ENCODE peak calls at places on chromosomes 1 and 21, in five cellular contexts. One of them, this sample, is unnamed.

GRCh38 chr21:42524341-42525227 is 10.9 kb downstream of the SLC37A1 start:
- DNase-seq in DND-41: no peak
- DNase-seq in IMR-90: peak; percentile 52
- DNase-seq in heart left ventricle: peak; percentile 65
- DNase-seq in RWPE2: no peak
- DNase-seq in this sample: peak; percentile 29

GRCh38 chr1:241357366-241358305 is 631 bp upstream of the RGS7 start:
- DNase-seq in IMR-90: no peak
- DNase-seq in heart left ventricle: no peak
- DNase-seq in RWPE2: no peak
- DNase-seq in DND-41: no peak
- DNase-seq in this sample: no peak

GRCh38 chr1:155934933-155935590 is 849 bp upstream of the KHDC4 start:
- DNase-seq in RWPE2: no peak
- DNase-seq in IMR-90: no peak
- DNase-seq in DND-41: peak; percentile 24
- DNase-seq in heart left ventricle: no peak
- DNase-seq in this sample: no peak

GRCh38 chr1:234573711-234574299 is 36.2 kb downstream of the IRF2BP2 start:
- DNase-seq in RWPE2: no peak
- DNase-seq in DND-41: no peak
- DNase-seq in heart left ventricle: no peak
- DNase-seq in IMR-90: no peak
- DNase-seq in this sample: no peak

GRCh38 chr1:201011616-201012015 is 11.9 kb downstream of the KIF21B start:
- DNase-seq in heart left ventricle: no peak
- DNase-seq in DND-41: no peak
- DNase-seq in IMR-90: no peak
- DNase-seq in RWPE2: no peak
- DNase-seq in this sample: no peak

GRCh38 chr1:30933874-30934252 is 25.3 kb upstream of the SDC3 start:
- DNase-seq in heart left ventricle: no peak
- DNase-seq in IMR-90: peak; percentile 69
- DNase-seq in RWPE2: no peak
- DNase-seq in DND-41: no peak
- DNase-seq in this sample: no peak

GRCh38 chr1:155977607-155978324 is 581 bp downstream of the ARHGEF2 start:
- DNase-seq in heart left ventricle: peak; percentile 70
- DNase-seq in RWPE2: no peak
- DNase-seq in IMR-90: no peak
- DNase-seq in DND-41: peak; percentile 58
- DNase-seq in this sample: peak; percentile 48

GRCh38 chr1:65458730-65459396 is 38.4 kb downstream of the LEPR start:
- DNase-seq in DND-41: no peak
- DNase-seq in heart left ventricle: no peak
- DNase-seq in RWPE2: no peak
- DNase-seq in IMR-90: no peak
- DNase-seq in this sample: no peak

GRCh38 chr1:241654019-241654418 is 1.9 kb downstream of the WDR64 start:
- DNase-seq in DND-41: no peak
- DNase-seq in RWPE2: no peak
- DNase-seq in heart left ventricle: no peak
- DNase-seq in IMR-90: no peak
- DNase-seq in this sample: no peak

GRCh38 chr1:242877743-242878142 is 353.2 kb upstream of the PLD5 start:
- DNase-seq in heart left ventricle: no peak
- DNase-seq in DND-41: no peak
- DNase-seq in RWPE2: no peak
- DNase-seq in IMR-90: no peak
- DNase-seq in this sample: no peak

GRCh38 chr1:206911064-206911663 is 10.6 kb downstream of the FCMR start:
- DNase-seq in DND-41: peak; percentile 33
- DNase-seq in RWPE2: no peak
- DNase-seq in heart left ventricle: no peak
- DNase-seq in IMR-90: peak; percentile 78
- DNase-seq in this sample: peak; percentile 42

GRCh38 chr1:112599513-112599912 is 19.4 kb downstream of the ST7L start:
- DNase-seq in DND-41: no peak
- DNase-seq in heart left ventricle: no peak
- DNase-seq in IMR-90: no peak
- DNase-seq in RWPE2: no peak
- DNase-seq in this sample: no peak

DNA sequence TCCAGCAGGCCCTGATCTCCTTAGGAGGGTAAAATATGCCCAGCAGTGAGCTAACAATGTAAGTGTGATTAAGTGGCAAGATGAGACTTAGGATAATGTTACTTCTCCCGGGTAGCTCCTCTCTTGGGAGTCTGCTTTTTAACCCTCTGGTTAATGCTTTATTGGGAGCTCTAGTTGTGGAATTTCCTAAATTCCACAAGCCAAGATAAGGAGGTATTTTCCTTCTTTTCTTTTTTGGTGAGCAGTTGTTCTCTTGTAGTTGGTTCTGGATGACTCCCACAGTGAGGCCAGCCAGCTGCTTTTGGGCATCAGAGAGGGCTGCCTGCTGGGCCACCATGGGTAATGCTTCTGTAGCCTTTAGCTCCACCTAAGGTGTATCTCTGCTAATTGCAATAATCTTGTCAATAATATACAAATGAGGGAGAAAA is 19.3 kb downstream of the C1orf52 start:
- DNase-seq in RWPE2: no peak
- DNase-seq in heart left ventricle: no peak
- DNase-seq in DND-41: no peak
- DNase-seq in IMR-90: peak; percentile 18
- DNase-seq in this sample: no peak
- TF ChIP-seq CTCF in RWPE2: peak; percentile 55
- TF ChIP-seq CTCF in heart left ventricle: no peak
- TF ChIP-seq CTCF in DND-41: peak; percentile 27
- TF ChIP-seq CTCF in IMR-90: peak; percentile 25
- TF ChIP-seq CTCF in this sample: no peak

GRCh38 chr1:203145321-203146041 is 18.0 kb downstream of the ADORA1 start:
- DNase-seq in RWPE2: no peak
- DNase-seq in DND-41: no peak
- DNase-seq in IMR-90: no peak
- DNase-seq in heart left ventricle: no peak
- DNase-seq in this sample: no peak
- H3K9me3 ChIP-seq in RWPE2: no peaks in the 10 kb centered on the region
- H3K9me3 ChIP-seq in DND-41: no peaks in the 10 kb centered on the region
- H3K9me3 ChIP-seq in IMR-90: peaks cover 2% of the 10 kb centered on the region
- H3K9me3 ChIP-seq in heart left ventricle: no peaks in the 10 kb centered on the region
- H3K9me3 ChIP-seq in this sample: no peaks in the 10 kb centered on the region

GRCh38 chr21:38820471-38821239 is 14.9 kb downstream of the ETS2 start:
- DNase-seq in DND-41: no peak
- DNase-seq in IMR-90: no peak
- DNase-seq in RWPE2: no peak
- DNase-seq in heart left ventricle: no peak
- DNase-seq in this sample: no peak

GRCh38 chr21:38818336-38818723 is 12.6 kb downstream of the ETS2 start:
- DNase-seq in heart left ventricle: no peak
- DNase-seq in DND-41: no peak
- DNase-seq in RWPE2: no peak
- DNase-seq in IMR-90: no peak
- DNase-seq in this sample: no peak

GRCh38 chr21:38821248-38821647 is 15.5 kb downstream of the ETS2 start:
- DNase-seq in RWPE2: no peak
- DNase-seq in IMR-90: no peak
- DNase-seq in heart left ventricle: no peak
- DNase-seq in DND-41: no peak
- DNase-seq in this sample: no peak

GRCh38 chr21:38819051-38819718 is 13.5 kb downstream of the ETS2 start:
- DNase-seq in heart left ventricle: no peak
- DNase-seq in DND-41: no peak
- DNase-seq in IMR-90: no peak
- DNase-seq in RWPE2: no peak
- DNase-seq in this sample: no peak

GRCh38 chr21:38819719-38820147 is 14.0 kb downstream of the ETS2 start:
- DNase-seq in heart left ventricle: no peak
- DNase-seq in RWPE2: no peak
- DNase-seq in IMR-90: peak; percentile 77
- DNase-seq in DND-41: no peak
- DNase-seq in this sample: no peak
- H3K36me3 ChIP-seq in heart left ventricle: peaks cover 97% of the 10 kb centered on the region
- H3K36me3 ChIP-seq in RWPE2: peaks cover 97% of the 10 kb centered on the region
- H3K36me3 ChIP-seq in IMR-90: peaks cover 74% of the 10 kb centered on the region
- H3K36me3 ChIP-seq in DND-41: peaks cover 96% of the 10 kb centered on the region
- H3K36me3 ChIP-seq in this sample: peaks cover 54% of the 10 kb centered on the region

DNA sequence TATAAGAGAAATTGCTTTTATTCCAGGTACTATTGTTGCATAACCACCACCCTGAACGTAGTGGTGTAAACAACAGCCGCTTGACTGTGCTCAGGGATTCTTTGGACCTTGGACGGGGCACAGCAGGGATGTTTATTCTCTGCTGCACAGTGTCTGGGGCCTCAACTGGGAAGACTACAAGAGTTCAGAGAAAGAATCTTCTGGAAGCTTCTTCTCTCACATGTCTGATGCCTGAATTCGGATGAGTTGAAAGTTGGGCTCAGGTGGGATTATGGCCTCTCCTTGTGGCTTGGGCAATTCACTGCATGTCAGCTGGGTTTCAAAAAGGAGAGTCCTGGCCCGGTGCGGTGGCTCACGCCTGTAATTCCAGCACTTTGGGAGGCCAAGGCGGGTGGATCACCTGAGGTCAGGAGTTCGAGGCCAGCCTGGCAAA is 19.0 kb upstream of the SSBP3 start:
- DNase-seq in IMR-90: no peak
- DNase-seq in heart left ventricle: no peak
- DNase-seq in DND-41: no peak
- DNase-seq in RWPE2: no peak
- DNase-seq in this sample: no peak
- TF ChIP-seq CTCF in IMR-90: no peak
- TF ChIP-seq CTCF in heart left ventricle: no peak
- TF ChIP-seq CTCF in DND-41: no peak
- TF ChIP-seq CTCF in RWPE2: no peak
- TF ChIP-seq CTCF in this sample: no peak

DNA sequence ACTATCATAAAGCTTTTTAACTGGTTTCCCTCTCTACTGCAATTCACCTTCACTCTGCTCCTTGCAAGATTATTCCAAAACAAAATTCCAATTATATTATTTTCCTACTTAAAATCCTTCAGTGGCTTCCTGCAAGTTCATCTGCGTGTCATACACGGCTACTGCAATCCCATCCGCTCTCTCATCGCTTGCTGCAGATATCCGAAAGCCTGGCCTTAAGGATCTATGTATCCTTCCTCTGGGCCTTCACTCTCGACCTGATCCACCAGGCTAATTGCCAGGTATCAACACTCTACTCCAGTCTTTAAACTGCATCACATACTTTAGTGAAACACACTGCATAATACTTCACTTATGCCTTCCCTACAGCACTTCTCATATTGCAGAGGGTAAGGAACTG is 44.0 kb downstream of the VAV3 start:
- DNase-seq in RWPE2: no peak
- DNase-seq in DND-41: no peak
- DNase-seq in IMR-90: no peak
- DNase-seq in heart left ventricle: no peak
- DNase-seq in this sample: no peak
- H3K9me3 ChIP-seq in RWPE2: no peaks in the 10 kb centered on the region
- H3K9me3 ChIP-seq in DND-41: no peaks in the 10 kb centered on the region
- H3K9me3 ChIP-seq in IMR-90: no peaks in the 10 kb centered on the region
- H3K9me3 ChIP-seq in heart left ventricle: no peaks in the 10 kb centered on the region
- H3K9me3 ChIP-seq in this sample: peaks cover 3% of the 10 kb centered on the region

GRCh38 chr1:8458607-8459006 is 140.7 kb downstream of the SLC45A1 start:
- DNase-seq in IMR-90: no peak
- DNase-seq in heart left ventricle: no peak
- DNase-seq in DND-41: no peak
- DNase-seq in RWPE2: no peak
- DNase-seq in this sample: no peak

GRCh38 chr1:8457771-8458409 is 140.0 kb downstream of the SLC45A1 start:
- DNase-seq in IMR-90: no peak
- DNase-seq in RWPE2: no peak
- DNase-seq in heart left ventricle: no peak
- DNase-seq in DND-41: no peak
- DNase-seq in this sample: no peak

GRCh38 chr1:8461341-8462110 is 143.6 kb downstream of the SLC45A1 start:
- DNase-seq in IMR-90: no peak
- DNase-seq in DND-41: no peak
- DNase-seq in RWPE2: no peak
- DNase-seq in heart left ventricle: no peak
- DNase-seq in this sample: no peak

GRCh38 chr1:8460784-8461183 is 142.9 kb downstream of the SLC45A1 start:
- DNase-seq in RWPE2: no peak
- DNase-seq in IMR-90: no peak
- DNase-seq in DND-41: no peak
- DNase-seq in heart left ventricle: no peak
- DNase-seq in this sample: no peak

DNA sequence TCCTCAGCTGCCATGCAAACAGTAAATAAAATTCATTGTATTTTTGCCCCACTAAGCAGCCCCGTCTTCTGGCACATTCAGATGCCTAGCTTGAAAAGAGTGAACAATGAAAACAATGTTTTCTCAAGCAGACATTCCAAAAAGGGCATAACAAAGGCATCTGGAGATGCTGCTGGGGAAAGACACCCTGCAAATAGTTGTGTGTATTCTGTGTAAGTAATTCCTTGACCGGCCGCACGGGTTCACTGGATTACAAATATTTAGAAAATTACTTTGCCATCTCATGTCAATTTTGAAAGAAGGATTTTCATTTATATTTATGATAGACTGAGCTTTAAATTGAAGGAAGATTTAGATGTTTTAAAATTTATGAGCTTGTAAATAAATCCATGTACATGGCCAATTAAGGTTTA is 142.2 kb downstream of the SLC45A1 start:
- DNase-seq in heart left ventricle: no peak
- DNase-seq in DND-41: no peak
- DNase-seq in RWPE2: no peak
- DNase-seq in IMR-90: no peak
- DNase-seq in this sample: no peak
- H3K36me3 ChIP-seq in heart left ventricle: peaks cover 2% of the 10 kb centered on the region
- H3K36me3 ChIP-seq in DND-41: peaks cover 2% of the 10 kb centered on the region
- H3K36me3 ChIP-seq in RWPE2: peaks cover 2% of the 10 kb centered on the region
- H3K36me3 ChIP-seq in IMR-90: no peaks in the 10 kb centered on the region
- H3K36me3 ChIP-seq in this sample: no peaks in the 10 kb centered on the region

GRCh38 chr1:89378001-89378400 is 14.1 kb downstream of the GBP6 start:
- DNase-seq in DND-41: no peak
- DNase-seq in RWPE2: no peak
- DNase-seq in heart left ventricle: no peak
- DNase-seq in IMR-90: no peak
- DNase-seq in this sample: no peak
- TF ChIP-seq CTCF in DND-41: no peak
- TF ChIP-seq CTCF in RWPE2: no peak
- TF ChIP-seq CTCF in heart left ventricle: no peak
- TF ChIP-seq CTCF in IMR-90: no peak
- TF ChIP-seq CTCF in this sample: no peak

DNA sequence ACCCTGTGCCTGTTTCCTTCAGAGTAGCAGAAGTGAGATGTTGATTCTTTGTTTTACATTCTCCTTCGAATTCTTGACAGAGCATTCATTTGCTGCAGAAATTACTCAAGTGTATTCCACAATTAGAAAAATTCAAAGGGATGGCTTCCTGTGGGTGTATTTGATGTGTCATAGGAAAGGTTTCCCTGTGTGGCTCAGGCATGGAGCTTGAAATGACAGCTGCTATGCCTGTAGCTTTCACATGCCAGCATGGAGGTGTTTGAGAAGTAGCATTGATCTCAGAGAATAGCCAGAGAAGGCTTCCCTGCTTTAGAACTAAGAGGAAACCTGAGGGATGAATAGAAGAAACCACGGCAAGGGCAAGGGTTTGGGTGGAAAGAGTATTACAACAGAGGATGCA is 317.2 kb upstream of the DEPDC1 start:
- DNase-seq in DND-41: no peak
- DNase-seq in RWPE2: no peak
- DNase-seq in heart left ventricle: no peak
- DNase-seq in IMR-90: no peak
- DNase-seq in this sample: no peak
- H3K9me3 ChIP-seq in DND-41: no peaks in the 10 kb centered on the region
- H3K9me3 ChIP-seq in RWPE2: no peaks in the 10 kb centered on the region
- H3K9me3 ChIP-seq in heart left ventricle: no peaks in the 10 kb centered on the region
- H3K9me3 ChIP-seq in IMR-90: no peaks in the 10 kb centered on the region
- H3K9me3 ChIP-seq in this sample: no peaks in the 10 kb centered on the region

This sample was measured in CD8-positive, alpha-beta T cell.